ENCODE peak calls at places on chromosomes 4 and X, in nine cellular contexts. One of them, this sample, is unnamed.

GRCh38 chrX:15438332-15438731 is 54.1 kb upstream of the VEGFD start:
- DNase-seq in lung: no peak
- DNase-seq in ovary: no peak
- DNase-seq in heart left ventricle: no peak
- DNase-seq in stomach: no peak
- DNase-seq in K562: no peak
- DNase-seq in dorsolateral prefrontal cortex: no peak
- DNase-seq in mammary epithelial cell: no peak
- DNase-seq in cardiac muscle cell: no peak
- DNase-seq in this sample: no peak

GRCh38 chr4:188299161-188299560 is 159.9 kb downstream of the TRIML1 start:
- DNase-seq in lung: no peak
- DNase-seq in ovary: no peak
- DNase-seq in heart left ventricle: no peak
- DNase-seq in stomach: no peak
- DNase-seq in K562: no peak
- DNase-seq in dorsolateral prefrontal cortex: no peak
- DNase-seq in mammary epithelial cell: no peak
- DNase-seq in cardiac muscle cell: peak; percentile 8
- DNase-seq in this sample: no peak

GRCh38 chr4:129561886-129562285 is 465.9 kb downstream of the C4orf33 start:
- DNase-seq in lung: no peak
- DNase-seq in ovary: no peak
- DNase-seq in heart left ventricle: no peak
- DNase-seq in stomach: no peak
- DNase-seq in K562: no peak
- DNase-seq in dorsolateral prefrontal cortex: no peak
- DNase-seq in mammary epithelial cell: no peak
- DNase-seq in cardiac muscle cell: no peak
- DNase-seq in this sample: no peak

GRCh38 chrX:54495814-54496516 is at the start of gene FGD1:
- DNase-seq in lung: peak; percentile 36
- DNase-seq in ovary: peak; percentile 88
- DNase-seq in heart left ventricle: peak; percentile 71
- DNase-seq in stomach: peak; percentile 73
- DNase-seq in K562: peak; percentile 74
- DNase-seq in dorsolateral prefrontal cortex: peak; percentile 21
- DNase-seq in mammary epithelial cell: peak; percentile 37
- DNase-seq in cardiac muscle cell: peak; percentile 71
- DNase-seq in this sample: no peak

GRCh38 chrX:114583646-114584433 is at the start of gene HTR2C:
- DNase-seq in lung: no peak
- DNase-seq in ovary: no peak
- DNase-seq in heart left ventricle: no peak
- DNase-seq in stomach: no peak
- DNase-seq in K562: no peak
- DNase-seq in dorsolateral prefrontal cortex: no peak
- DNase-seq in mammary epithelial cell: no peak
- DNase-seq in cardiac muscle cell: no peak
- DNase-seq in this sample: no peak

GRCh38 chrX:1281511-1281910 is 12.9 kb downstream of the CSF2RA start:
- DNase-seq in lung: no peak
- DNase-seq in ovary: no peak
- DNase-seq in heart left ventricle: no peak
- DNase-seq in stomach: no peak
- DNase-seq in K562: no peak
- DNase-seq in dorsolateral prefrontal cortex: no peak
- DNase-seq in mammary epithelial cell: peak; percentile 9
- DNase-seq in cardiac muscle cell: no peak
- DNase-seq in this sample: no peak

GRCh38 chr4:103425406-103425805 is 227.3 kb upstream of the CENPE start:
- DNase-seq in lung: no peak
- DNase-seq in ovary: no peak
- DNase-seq in heart left ventricle: no peak
- DNase-seq in stomach: no peak
- DNase-seq in K562: no peak
- DNase-seq in dorsolateral prefrontal cortex: no peak
- DNase-seq in mammary epithelial cell: no peak
- DNase-seq in cardiac muscle cell: no peak
- DNase-seq in this sample: no peak

GRCh38 chr4:10783351-10783750 is 98.8 kb upstream of the CLNK start:
- DNase-seq in lung: no peak
- DNase-seq in ovary: no peak
- DNase-seq in heart left ventricle: no peak
- DNase-seq in stomach: no peak
- DNase-seq in K562: no peak
- DNase-seq in dorsolateral prefrontal cortex: no peak
- DNase-seq in mammary epithelial cell: peak; percentile 23
- DNase-seq in cardiac muscle cell: peak; percentile 49
- DNase-seq in this sample: peak; percentile 20

GRCh38 chr4:185820119-185821028 is 8.4 kb upstream of the SORBS2 start:
- DNase-seq in lung: no peak
- DNase-seq in ovary: no peak
- DNase-seq in heart left ventricle: no peak
- DNase-seq in stomach: peak; percentile 78
- DNase-seq in K562: no peak
- DNase-seq in dorsolateral prefrontal cortex: no peak
- DNase-seq in mammary epithelial cell: no peak
- DNase-seq in cardiac muscle cell: no peak
- DNase-seq in this sample: no peak

GRCh38 chr4:103306870-103307345 is 108.8 kb upstream of the CENPE start:
- DNase-seq in lung: no peak
- DNase-seq in ovary: no peak
- DNase-seq in heart left ventricle: peak; percentile 17
- DNase-seq in stomach: peak; percentile 63
- DNase-seq in K562: no peak
- DNase-seq in dorsolateral prefrontal cortex: peak; percentile 77
- DNase-seq in mammary epithelial cell: no peak
- DNase-seq in cardiac muscle cell: peak; percentile 1
- DNase-seq in this sample: no peak

GRCh38 chr4:40325406-40326019 is 9.6 kb upstream of the CHRNA9 start:
- DNase-seq in lung: peak; percentile 54
- DNase-seq in ovary: no peak
- DNase-seq in heart left ventricle: no peak
- DNase-seq in stomach: no peak
- DNase-seq in K562: peak; percentile 76
- DNase-seq in dorsolateral prefrontal cortex: peak; percentile 44
- DNase-seq in mammary epithelial cell: peak; percentile 52
- DNase-seq in cardiac muscle cell: peak; percentile 80
- DNase-seq in this sample: no peak

GRCh38 chr4:168028568-168028967 is 63.8 kb upstream of the ANXA10 start:
- DNase-seq in lung: no peak
- DNase-seq in ovary: no peak
- DNase-seq in heart left ventricle: no peak
- DNase-seq in stomach: peak; percentile 51
- DNase-seq in K562: no peak
- DNase-seq in dorsolateral prefrontal cortex: no peak
- DNase-seq in mammary epithelial cell: peak; percentile 35
- DNase-seq in cardiac muscle cell: peak; percentile 24
- DNase-seq in this sample: no peak

GRCh38 chr4:86033171-86033570 is 326.7 kb downstream of the MAPK10 start:
- DNase-seq in lung: peak; percentile 39
- DNase-seq in ovary: peak; percentile 59
- DNase-seq in heart left ventricle: peak; percentile 44
- DNase-seq in stomach: peak; percentile 33
- DNase-seq in K562: no peak
- DNase-seq in dorsolateral prefrontal cortex: peak; percentile 47
- DNase-seq in mammary epithelial cell: no peak
- DNase-seq in cardiac muscle cell: peak; percentile 94
- DNase-seq in this sample: peak; percentile 12

GRCh38 chr4:183960912-183961569 is 55.9 kb downstream of the STOX2 start:
- DNase-seq in lung: no peak
- DNase-seq in ovary: no peak
- DNase-seq in heart left ventricle: peak; percentile 40
- DNase-seq in stomach: no peak
- DNase-seq in K562: no peak
- DNase-seq in dorsolateral prefrontal cortex: no peak
- DNase-seq in mammary epithelial cell: no peak
- DNase-seq in cardiac muscle cell: no peak
- DNase-seq in this sample: no peak

DNA sequence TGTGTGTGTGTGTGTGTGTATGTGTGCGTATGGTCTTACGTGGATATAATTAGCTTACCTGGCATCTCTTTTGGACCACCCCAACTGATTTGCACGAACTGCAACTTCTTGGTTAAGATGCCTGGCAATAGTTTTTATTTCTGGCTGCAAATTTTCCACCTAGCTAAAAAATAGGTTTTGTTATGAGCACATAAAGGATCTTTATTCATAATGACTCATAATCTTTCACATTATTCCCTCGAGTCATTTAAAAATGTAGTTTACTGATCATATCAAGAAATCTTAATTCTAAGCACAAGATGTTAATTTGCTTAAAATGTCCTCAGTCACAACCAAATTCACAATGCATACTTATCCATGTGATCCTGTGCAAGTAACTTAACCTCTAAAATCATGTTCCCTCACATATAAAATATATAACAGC is 1.5 kb downstream of the COX18 start:
- DNase-seq in lung: no peak
- DNase-seq in ovary: no peak
- DNase-seq in heart left ventricle: no peak
- DNase-seq in stomach: no peak
- DNase-seq in K562: no peak
- DNase-seq in dorsolateral prefrontal cortex: no peak
- DNase-seq in mammary epithelial cell: no peak
- DNase-seq in cardiac muscle cell: peak; percentile 14
- DNase-seq in this sample: no peak
- H3K27ac ChIP-seq in lung: peak overlapping the region; percentile 93
- H3K27ac ChIP-seq in ovary: peak overlapping the region; percentile 94
- H3K27ac ChIP-seq in heart left ventricle: peak overlapping the region; percentile 97
- H3K27ac ChIP-seq in stomach: peak overlapping the region; percentile 99
- H3K27ac ChIP-seq in K562: peak overlapping the region; percentile 91
- H3K27ac ChIP-seq in dorsolateral prefrontal cortex: peak overlapping the region; percentile 98
- H3K27ac ChIP-seq in mammary epithelial cell: peak overlapping the region; percentile 90
- H3K27ac ChIP-seq in cardiac muscle cell: peak overlapping the region; percentile 97
- H3K27ac ChIP-seq in this sample: peak overlapping the region; percentile 83

GRCh38 chrX:10047133-10047532 is 80.0 kb downstream of the CLDN34 start:
- DNase-seq in lung: no peak
- DNase-seq in ovary: no peak
- DNase-seq in heart left ventricle: no peak
- DNase-seq in stomach: no peak
- DNase-seq in K562: peak; percentile 24
- DNase-seq in dorsolateral prefrontal cortex: no peak
- DNase-seq in mammary epithelial cell: no peak
- DNase-seq in cardiac muscle cell: no peak
- DNase-seq in this sample: no peak
- H3K27ac ChIP-seq in lung: peak overlapping the region; percentile 42
- H3K27ac ChIP-seq in ovary: no peak overlapping the region
- H3K27ac ChIP-seq in heart left ventricle: peak overlapping the region; percentile 78
- H3K27ac ChIP-seq in stomach: no peak overlapping the region
- H3K27ac ChIP-seq in K562: no peak overlapping the region
- H3K27ac ChIP-seq in dorsolateral prefrontal cortex: no peak overlapping the region
- H3K27ac ChIP-seq in mammary epithelial cell: no peak overlapping the region
- H3K27ac ChIP-seq in cardiac muscle cell: no peak overlapping the region
- H3K27ac ChIP-seq in this sample: no peak overlapping the region

DNA sequence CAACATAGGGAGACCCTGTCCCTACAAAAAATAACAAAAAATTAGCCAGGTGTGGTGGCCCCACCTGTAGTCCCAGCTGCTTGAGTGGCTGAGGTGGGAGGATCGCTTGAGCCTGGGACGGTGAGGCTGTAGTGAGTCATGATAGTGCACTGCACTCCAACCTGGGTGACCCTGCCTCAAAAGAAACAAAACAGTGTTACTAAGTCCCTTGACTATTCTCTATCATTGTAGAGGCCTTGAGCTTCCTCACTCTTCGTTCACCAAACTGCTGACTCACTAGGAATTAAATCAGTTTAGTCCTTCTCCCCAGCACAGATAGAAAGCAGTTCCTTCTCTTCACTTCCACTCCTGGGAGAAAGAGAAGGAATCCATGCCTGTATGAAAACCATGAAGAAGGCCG is 14.5 kb downstream of the CDS1 start:
- DNase-seq in lung: no peak
- DNase-seq in ovary: no peak
- DNase-seq in heart left ventricle: no peak
- DNase-seq in stomach: no peak
- DNase-seq in K562: no peak
- DNase-seq in dorsolateral prefrontal cortex: no peak
- DNase-seq in mammary epithelial cell: peak; percentile 83
- DNase-seq in cardiac muscle cell: no peak
- DNase-seq in this sample: no peak
- H3K27ac ChIP-seq in lung: no peak overlapping the region
- H3K27ac ChIP-seq in ovary: no peak overlapping the region
- H3K27ac ChIP-seq in heart left ventricle: no peak overlapping the region
- H3K27ac ChIP-seq in stomach: no peak overlapping the region
- H3K27ac ChIP-seq in K562: no peak overlapping the region
- H3K27ac ChIP-seq in dorsolateral prefrontal cortex: no peak overlapping the region
- H3K27ac ChIP-seq in mammary epithelial cell: peak overlapping the region; percentile 87
- H3K27ac ChIP-seq in cardiac muscle cell: no peak overlapping the region
- H3K27ac ChIP-seq in this sample: peak overlapping the region; percentile 98

GRCh38 chr4:121674696-121675095 is 22.1 kb downstream of the ANXA5 start:
- DNase-seq in lung: no peak
- DNase-seq in ovary: no peak
- DNase-seq in heart left ventricle: no peak
- DNase-seq in stomach: no peak
- DNase-seq in K562: no peak
- DNase-seq in dorsolateral prefrontal cortex: no peak
- DNase-seq in mammary epithelial cell: no peak
- DNase-seq in cardiac muscle cell: no peak
- DNase-seq in this sample: no peak
- H3K27ac ChIP-seq in lung: no peak overlapping the region
- H3K27ac ChIP-seq in ovary: no peak overlapping the region
- H3K27ac ChIP-seq in heart left ventricle: no peak overlapping the region
- H3K27ac ChIP-seq in stomach: no peak overlapping the region
- H3K27ac ChIP-seq in K562: no peak overlapping the region
- H3K27ac ChIP-seq in dorsolateral prefrontal cortex: no peak overlapping the region
- H3K27ac ChIP-seq in mammary epithelial cell: no peak overlapping the region
- H3K27ac ChIP-seq in cardiac muscle cell: no peak overlapping the region
- H3K27ac ChIP-seq in this sample: no peak overlapping the region

GRCh38 chr4:15948826-15949225 is 10.3 kb upstream of the FGFBP1 start:
- DNase-seq in lung: no peak
- DNase-seq in ovary: no peak
- DNase-seq in heart left ventricle: no peak
- DNase-seq in stomach: no peak
- DNase-seq in K562: no peak
- DNase-seq in dorsolateral prefrontal cortex: no peak
- DNase-seq in mammary epithelial cell: no peak
- DNase-seq in cardiac muscle cell: no peak
- DNase-seq in this sample: no peak
- H3K27ac ChIP-seq in lung: no peak overlapping the region
- H3K27ac ChIP-seq in ovary: no peak overlapping the region
- H3K27ac ChIP-seq in heart left ventricle: no peak overlapping the region
- H3K27ac ChIP-seq in stomach: no peak overlapping the region
- H3K27ac ChIP-seq in K562: no peak overlapping the region
- H3K27ac ChIP-seq in dorsolateral prefrontal cortex: no peak overlapping the region
- H3K27ac ChIP-seq in mammary epithelial cell: no peak overlapping the region
- H3K27ac ChIP-seq in cardiac muscle cell: no peak overlapping the region
- H3K27ac ChIP-seq in this sample: no peak overlapping the region